ENCODE peak calls at places on chromosomes 12 and 14, in seven cellular contexts. J, O, H, Z, M, E and K are unnamed samples.
A peak's percentile ranks its signal among the peaks of the same experiment; 100 is the strongest.

GRCh38 chr12:104496336-104496735 is 39.6 kb downstream of the CHST11 start:
- DNase-seq in M (no peak), H (peak; percentile 30), O (no peak), J (no peak), E (no peak), Z (no peak), K (no peak)

GRCh38 chr14:52706286-52706685 is 714 bp upstream of the PSMC6 start:
- DNase-seq in H (peak; percentile 14), J (no peak), E (peak; percentile 51), M (no peak), Z (peak; percentile 53), O (no peak), K (no peak)

GRCh38 chr12:106106892-106107291 is 31.9 kb downstream of the NUAK1 start:
- DNase-seq in Z (no peak), E (no peak), M (no peak), O (no peak), H (no peak), J (no peak), K (peak; percentile 40)

GRCh38 chr12:47744005-47744651 is 14.6 kb downstream of the RAPGEF3 start:
- DNase-seq in E (no peak), H (no peak), O (no peak), M (peak; percentile 71), Z (peak; percentile 60), J (peak; percentile 38), K (no peak)

GRCh38 chr12:128021561-128021960 is 245.4 kb upstream of the TMEM132C start:
- DNase-seq in H (no peak), J (no peak), Z (no peak), O (no peak), E (no peak), M (no peak), K (no peak)

GRCh38 chr14:79724934-79725717 is 486.2 kb downstream of the DIO2 start:
- DNase-seq in H (no peak), J (no peak), O (no peak), M (no peak), E (no peak), Z (no peak), K (no peak)

GRCh38 chr12:96190403-96191170 is 3.6 kb upstream of the ELK3 start:
- DNase-seq in E (no peak), J (no peak), M (no peak), Z (no peak), H (no peak), O (peak; percentile 43), K (no peak)

GRCh38 chr14:75803768-75804167 is 142.7 kb downstream of the TTLL5 start:
- DNase-seq in O (no peak), M (no peak), Z (no peak), H (no peak), J (no peak), E (no peak), K (no peak)

GRCh38 chr14:53663709-53664108 is 292.9 kb downstream of the BMP4 start:
- DNase-seq in O (no peak), Z (no peak), E (no peak), J (no peak), H (peak; percentile 38), M (no peak), K (peak; percentile 18)

GRCh38 chr14:68380304-68380840 is 412.5 kb downstream of the ZFP36L1 start:
- DNase-seq in J (no peak), H (no peak), O (no peak), M (no peak), E (no peak), Z (no peak), K (no peak)

GRCh38 chr12:108559748-108560147 is 1.2 kb downstream of the SART3 start:
- DNase-seq in Z (no peak), O (no peak), M (no peak), E (no peak), H (no peak), J (no peak), K (no peak)

GRCh38 chr14:104551851-104552737 is 27.5 kb upstream of the C14orf180 start:
- DNase-seq in O (no peak), H (no peak), J (no peak), Z (no peak), E (no peak), M (peak; percentile 3), K (no peak)

GRCh38 chr12:121580959-121581680 is at the start of gene KDM2B:
- DNase-seq in M (peak; percentile 14), J (no peak), O (no peak), Z (no peak), E (no peak), H (peak; percentile 64), K (peak; percentile 40)

GRCh38 chr14:68547305-68548193 is 245.3 kb downstream of the ZFP36L1 start:
- DNase-seq in O (peak; percentile 95), H (peak; percentile 94), M (no peak), J (no peak), E (no peak), Z (no peak), K (peak; percentile 79)

GRCh38 chr14:92368001-92368400 is 45.0 kb downstream of the SLC24A4 start:
- DNase-seq in J (no peak), O (no peak), E (no peak), M (no peak), Z (no peak), H (no peak), K (no peak)

GRCh38 chr14:47302121-47302520 is 373.3 kb downstream of the MDGA2 start:
- DNase-seq in E (no peak), O (no peak), Z (no peak), J (no peak), M (no peak), H (no peak), K (no peak)

GRCh38 chr12:5068623-5069022 is 24.9 kb downstream of the KCNA5 start:
- DNase-seq in J (no peak), Z (no peak), E (no peak), H (no peak), O (no peak), M (no peak), K (no peak)

GRCh38 chr14:104804481-104805325 is 3.8 kb downstream of the ZBTB42 start:
- DNase-seq in M (no peak), J (no peak), O (no peak), H (no peak), E (no peak), Z (no peak), K (no peak)

GRCh38 chr14:100826371-100827139 is 637 bp downstream of the MEG3 start:
- DNase-seq in O (no peak), Z (no peak), E (no peak), M (no peak), J (no peak), H (no peak), K (no peak)

GRCh38 chr12:2291182-2291832 is 238.5 kb downstream of the CACNA1C start:
- DNase-seq in O (no peak), E (no peak), M (peak; percentile 48), J (no peak), H (peak; percentile 41), Z (peak; percentile 56), K (peak; percentile 23)

GRCh38 chr14:28656704-28657255 is 109.8 kb upstream of the FOXG1 start:
- DNase-seq in M (no peak), Z (no peak), O (no peak), J (no peak), H (no peak), E (no peak), K (no peak)

GRCh38 chr12:19130224-19131019 is 889 bp downstream of the PLEKHA5 start:
- DNase-seq in J (no peak), Z (peak; percentile 28), H (no peak), M (peak; percentile 63), E (peak; percentile 7), O (peak; percentile 73), K (no peak)

GRCh38 chr12:32756476-32757158 is 920 bp upstream of the YARS2 start:
- DNase-seq in O (no peak), H (peak; percentile 8), Z (no peak), E (no peak), M (no peak), J (no peak), K (no peak)

GRCh38 chr12:114408881-114409795 is 3.2 kb upstream of the TBX5 start:
- DNase-seq in H (peak; percentile 87), Z (no peak), E (no peak), M (no peak), O (no peak), J (no peak), K (no peak)

GRCh38 chr14:100747021-100747586 is 20.4 kb downstream of the DLK1 start:
- DNase-seq in H (peak; percentile 95), E (no peak), M (no peak), J (no peak), O (peak; percentile 68), Z (peak; percentile 11), K (peak; percentile 73)

GRCh38 chr12:122147514-122148290 is 26.3 kb downstream of the IL31 start:
- DNase-seq in Z (no peak), H (no peak), M (no peak), O (no peak), J (no peak), E (no peak), K (no peak)

GRCh38 chr12:1728824-1729223 is 38.0 kb downstream of the ADIPOR2 start:
- DNase-seq in Z (no peak), M (no peak), H (no peak), O (no peak), E (no peak), J (no peak), K (no peak)

GRCh38 chr12:123393747-123394146 is 9.8 kb downstream of the KMT5A start:
- DNase-seq in H (peak; percentile 60), E (no peak), Z (no peak), M (no peak), O (no peak), J (no peak), K (no peak)

GRCh38 chr12:68157295-68157871 is 2.2 kb downstream of the IFNG start:
- DNase-seq in H (no peak), J (no peak), M (no peak), Z (no peak), E (no peak), O (no peak), K (no peak)

GRCh38 chr14:74595006-74595735 is 16.9 kb downstream of the LTBP2 start:
- DNase-seq in M (no peak), H (peak; percentile 85), E (no peak), J (no peak), O (no peak), Z (no peak), K (no peak)

GRCh38 chr12:126534495-126534894 is 1469.3 kb downstream of the AACS start:
- DNase-seq in O (no peak), H (no peak), M (no peak), J (no peak), Z (no peak), E (no peak), K (no peak)

GRCh38 chr14:101600336-101600890 is 39.1 kb downstream of the DIO3 start:
- DNase-seq in H (no peak), O (peak; percentile 60), M (no peak), J (no peak), E (no peak), Z (no peak), K (no peak)